ENCODE peak calls at places on chromosomes 11 and 22, in seven cellular contexts. N is H9, G is GM23338, J is IMR-90, S is neural progenitor cell, D is GM23248, Q is fibroblast of lung. Z is an unnamed sample.

GRCh38 chr22:37568448-37569008 is 8.2 kb downstream of the CDC42EP1 start:
- DNase-seq in Q (no peak), N (peak), S (no peak), J (no peak), D (no peak), G (no peak), Z (no peak)

GRCh38 chr11:79437274-79437980 is 3.4 kb downstream of the TENM4 start:
- DNase-seq in J (peak), S (peak), G (peak), D (peak), Q (peak), N (peak), Z (peak)

GRCh38 chr11:36409152-36409713 is 100.8 kb downstream of the TRAF6 start:
- DNase-seq in J (peak), D (no peak), S (no peak), N (no peak), Q (no peak), G (no peak), Z (peak)

GRCh38 chr22:48444320-48445112 is 1383.2 kb downstream of the BRD1 start:
- DNase-seq in G (no peak), Q (no peak), N (no peak), J (no peak), D (no peak), S (no peak), Z (peak)

GRCh38 chr22:48278620-48279464 is 1516.4 kb downstream of the TBC1D22A start:
- DNase-seq in N (no peak), J (no peak), S (no peak), Q (no peak), D (no peak), G (no peak), Z (no peak)

GRCh38 chr22:41762980-41763779 is 37.3 kb upstream of the CCDC134 start:
- DNase-seq in G (peak), D (no peak), Q (peak), J (no peak), S (peak), N (peak), Z (no peak)

GRCh38 chr11:130782361-130783221 is 133.7 kb downstream of the SNX19 start:
- DNase-seq in S (peak), J (peak), N (no peak), D (peak), G (peak), Q (peak), Z (peak)

GRCh38 chr11:84800755-84801346 is 826.3 kb downstream of the DLG2 start:
- DNase-seq in G (peak), N (no peak), D (peak), J (peak), Q (peak), S (peak), Z (peak)

GRCh38 chr11:80586464-80586863 is 1145.6 kb upstream of the TENM4 start:
- DNase-seq in G (no peak), J (peak), S (no peak), D (no peak), N (no peak), Q (no peak), Z (peak)

GRCh38 chr11:8202428-8203160 is 33.8 kb upstream of the RIC3 start:
- DNase-seq in Q (no peak), J (no peak), N (peak), S (no peak), D (no peak), G (no peak), Z (no peak)

GRCh38 chr22:26008587-26008986 is 160.7 kb upstream of the SEZ6L start:
- DNase-seq in Q (no peak), D (no peak), N (no peak), J (no peak), G (no peak), S (no peak), Z (no peak)

GRCh38 chr11:112965601-112966125 is 4.4 kb downstream of the NCAM1 start:
- DNase-seq in Q (no peak), D (no peak), J (no peak), S (peak), N (no peak), G (no peak), Z (no peak)

GRCh38 chr11:59767212-59767611 is 12.0 kb downstream of the STX3 start:
- DNase-seq in N (no peak), J (no peak), G (no peak), S (no peak), Q (no peak), D (no peak), Z (no peak)

GRCh38 chr11:2901854-2902783 is 16.5 kb upstream of the CDKN1C start:
- DNase-seq in D (peak), G (peak), J (peak), N (peak), Q (peak), S (peak), Z (peak)

GRCh38 chr11:32154275-32154674 is 63.4 kb downstream of the RCN1 start:
- DNase-seq in Q (peak), D (peak), N (no peak), G (peak), J (peak), S (no peak), Z (peak)

GRCh38 chr11:59212222-59212621 is 505 bp downstream of the MPEG1 start:
- DNase-seq in J (no peak), Q (no peak), N (no peak), G (no peak), D (no peak), S (no peak), Z (no peak)

GRCh38 chr11:71252782-71253730 is 679 bp upstream of the SHANK2 start:
- DNase-seq in S (peak), J (peak), N (peak), D (peak), G (peak), Q (peak), Z (peak)

GRCh38 chr11:78957481-78958245 is 383.0 kb upstream of the NARS2 start:
- DNase-seq in J (peak), D (peak), G (no peak), S (no peak), Q (peak), N (no peak), Z (peak)

GRCh38 chr11:85590848-85591483 is 36.2 kb downstream of the DLG2 start:
- DNase-seq in D (peak), J (peak), Q (peak), S (peak), G (peak), N (no peak), Z (peak)

GRCh38 chr22:37145415-37146385 is 4.0 kb downstream of the IL2RB start:
- DNase-seq in J (peak), Q (no peak), D (no peak), G (no peak), S (no peak), N (no peak), Z (no peak)

GRCh38 chr11:69880041-69880802 is 61.0 kb upstream of the FGF3 start:
- DNase-seq in G (no peak), Q (no peak), N (peak), D (no peak), S (no peak), J (no peak), Z (no peak)

DNA sequence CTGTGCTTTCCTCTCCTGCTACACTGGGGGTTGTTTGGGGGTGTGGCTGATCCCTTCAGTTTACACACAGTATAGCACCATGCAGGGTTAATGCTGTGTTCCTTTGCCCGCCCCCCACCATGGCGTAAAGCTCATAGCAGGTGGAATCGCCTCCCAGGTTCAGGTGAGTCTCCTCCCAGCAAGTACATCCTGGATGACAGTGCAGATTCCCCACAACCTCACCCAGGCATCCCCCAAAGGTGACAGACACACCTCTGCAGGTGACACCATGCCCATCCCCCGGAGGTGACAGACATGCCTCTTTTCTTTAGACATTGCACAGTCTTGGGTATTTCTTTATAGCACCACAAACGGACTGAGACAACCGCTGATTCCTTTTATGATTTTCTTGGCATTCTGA is 343.7 kb downstream of the BRD1 start:
- DNase-seq in Q (no peak), D (no peak), S (no peak), J (no peak), N (no peak), G (no peak), Z (no peak)
- H2AFZ ChIP-seq in Q (no peak), D (no peak), S (no peak), J (no peak), N (no peak), G (no peak), Z (no peak)

DNA sequence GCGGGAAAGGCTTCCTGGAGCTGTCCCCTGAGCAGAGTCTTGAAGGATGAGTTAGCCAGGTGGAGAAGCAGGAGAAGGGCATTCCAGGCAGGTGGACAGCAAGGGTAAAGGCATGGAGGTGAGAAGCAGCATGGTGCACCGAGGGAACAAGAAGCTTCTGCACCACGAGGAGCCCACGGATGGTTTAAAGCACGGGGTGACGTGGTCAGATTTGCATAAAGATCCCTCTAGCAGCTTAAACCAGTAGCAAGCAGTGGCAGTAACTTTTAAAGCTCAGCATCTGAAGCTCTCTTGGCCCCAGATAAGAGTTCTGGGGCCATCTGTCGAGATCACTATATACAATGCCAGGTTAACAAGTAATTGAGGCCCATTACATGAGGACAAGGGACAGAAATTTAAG is 36.8 kb downstream of the SERPINH1 start:
- DNase-seq in D (no peak), J (no peak), G (no peak), N (no peak), Q (no peak), S (no peak), Z (no peak)
- H2AFZ ChIP-seq in D (no peak), J (no peak), G (no peak), N (no peak), Q (no peak), S (no peak), Z (no peak)

GRCh38 chr11:93974759-93975158 is 46.4 kb upstream of the HEPHL1 start:
- DNase-seq in S (no peak), N (no peak), Q (no peak), G (no peak), J (no peak), D (no peak), Z (no peak)
- H2AFZ ChIP-seq in S (no peak), N (no peak), Q (no peak), G (no peak), J (no peak), D (no peak), Z (no peak)

GRCh38 chr11:86798988-86799387 is 1.4 kb upstream of the PRSS23 start:
- DNase-seq in G (no peak), D (peak), N (no peak), Q (peak), S (no peak), J (peak), Z (peak)

GRCh38 chr11:86802146-86802545 is 1.8 kb downstream of the PRSS23 start:
- DNase-seq in D (no peak), G (no peak), J (no peak), S (no peak), Q (no peak), N (no peak), Z (no peak)

GRCh38 chr11:86800956-86801264 is 568 bp downstream of the PRSS23 start:
- DNase-seq in J (no peak), Q (no peak), G (no peak), N (no peak), S (no peak), D (no peak), Z (no peak)

GRCh38 chr11:86800076-86800955 is at the start of gene PRSS23:
- DNase-seq in D (peak), N (peak), Q (peak), J (peak), S (peak), G (peak), Z (peak)

DNA sequence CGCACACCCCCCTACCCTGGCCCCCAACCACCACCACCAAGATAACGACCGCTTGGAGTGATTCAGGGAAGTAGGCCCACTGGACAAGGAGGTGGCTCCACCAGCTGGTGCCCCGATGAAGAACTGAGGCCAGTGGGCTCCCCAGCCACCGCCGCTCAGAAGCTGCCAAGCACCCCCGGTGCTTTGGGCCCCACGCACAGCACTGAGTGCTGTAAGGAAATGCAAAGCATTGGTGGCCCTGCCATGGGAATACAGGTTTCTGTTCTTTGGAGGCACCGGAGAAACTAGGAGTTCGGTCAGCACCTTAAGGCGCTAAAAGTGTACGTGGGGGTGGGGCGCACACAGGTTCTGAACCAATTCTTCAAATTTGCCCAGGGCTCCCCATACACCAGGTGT is 664 bp upstream of the PRSS23 start:
- DNase-seq in G (peak), S (peak), N (peak), D (no peak), J (no peak), Q (no peak), Z (no peak)
- H2AFZ ChIP-seq in G (peak), S (peak), N (no peak), D (peak), J (peak), Q (no peak), Z (peak)

GRCh38 chr11:118264568-118265470 is 722 bp upstream of the MPZL2 start:
- DNase-seq in Q (no peak), N (no peak), G (peak), D (no peak), S (peak), J (no peak), Z (no peak)

GRCh38 chr11:118263694-118264567 is at the start of gene MPZL2:
- DNase-seq in N (peak), J (no peak), G (peak), Q (no peak), D (peak), S (peak), Z (no peak)

GRCh38 chr11:118263109-118263508 is 988 bp downstream of the MPZL2 start:
- DNase-seq in N (no peak), D (no peak), S (no peak), J (no peak), G (no peak), Q (no peak), Z (no peak)

GRCh38 chr11:118267486-118267885 is 3.4 kb upstream of the MPZL2 start:
- DNase-seq in N (no peak), G (no peak), D (no peak), J (no peak), S (no peak), Q (no peak), Z (no peak)

DNA sequence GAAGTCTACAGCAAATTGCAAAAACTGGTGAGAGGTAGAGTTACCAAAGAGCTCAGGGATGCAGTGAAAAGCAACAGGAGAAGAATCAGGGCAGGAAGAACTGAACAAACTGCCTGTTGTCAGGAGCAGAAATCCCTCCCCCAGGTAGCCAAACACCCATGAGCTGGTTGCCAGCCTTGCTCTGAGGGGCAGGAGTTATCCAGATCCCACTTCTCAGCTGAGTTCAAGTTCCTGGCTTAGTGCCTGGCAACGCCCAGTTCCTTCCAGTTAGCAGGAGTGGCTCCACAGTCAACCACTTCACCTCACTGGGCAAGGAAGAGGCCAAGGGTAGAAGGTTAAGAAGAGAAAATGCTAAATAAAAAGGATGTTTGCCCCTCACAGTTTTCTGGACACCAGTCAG is 1.9 kb upstream of the MPZL2 start:
- DNase-seq in Q (no peak), N (no peak), S (no peak), D (no peak), J (no peak), G (no peak), Z (no peak)
- H2AFZ ChIP-seq in Q (no peak), N (no peak), S (no peak), D (no peak), J (no peak), G (no peak), Z (no peak)

GRCh38 chr11:6270584-6271246 is 11.1 kb downstream of the CCKBR start:
- DNase-seq in N (peak), Q (no peak), G (peak), S (no peak), D (peak), J (no peak), Z (no peak)
- H2AFZ ChIP-seq in N (no peak), Q (no peak), G (no peak), S (no peak), D (peak), J (no peak), Z (peak)

GRCh38 chr22:31943206-31943975 is 944 bp upstream of the YWHAH start:
- DNase-seq in G (no peak), S (no peak), Q (no peak), J (no peak), N (no peak), D (no peak), Z (no peak)

GRCh38 chr22:31943976-31944699 is at the start of gene YWHAH:
- DNase-seq in G (peak), J (peak), N (peak), Q (peak), S (peak), D (peak), Z (peak)

GRCh38 chr22:31945478-31945815 is 1.1 kb downstream of the YWHAH start:
- DNase-seq in G (no peak), J (no peak), Q (no peak), D (no peak), N (no peak), S (no peak), Z (no peak)

GRCh38 chr22:31945971-31946680 is 1.8 kb downstream of the YWHAH start:
- DNase-seq in D (peak), J (peak), G (no peak), N (no peak), S (peak), Q (no peak), Z (no peak)

GRCh38 chr22:31944700-31945477 is 554 bp downstream of the YWHAH start:
- DNase-seq in N (no peak), G (peak), Q (peak), J (no peak), D (peak), S (no peak), Z (no peak)
- H2AFZ ChIP-seq in N (no peak), G (no peak), Q (peak), J (peak), D (peak), S (no peak), Z (no peak)